ENCODE peak calls at places on chromosomes 2 and 18, in seven cellular contexts. One of them, this sample, is unnamed.

GRCh38 chr2:164842624-164842966 is 972 bp upstream of the COBLL1 start:
- DNase-seq in frontal cortex: no peak
- DNase-seq in NCI-H1694 treated with DMSO at 0.1 percent for 48 hours: no peak
- DNase-seq in HTR-8/SVneo: no peak
- DNase-seq in activated T-cell treated with anti-CD3 and anti-CD28 coated beads for 1 hour: no peak
- DNase-seq in C1 segment of cervical spinal cord: no peak
- DNase-seq in A549: no peak
- DNase-seq in this sample: no peak

GRCh38 chr18:50631831-50632285 is 72.0 kb downstream of the MAPK4 start:
- DNase-seq in frontal cortex: no peak
- DNase-seq in NCI-H1694 treated with DMSO at 0.1 percent for 48 hours: no peak
- DNase-seq in A549: no peak
- DNase-seq in C1 segment of cervical spinal cord: no peak
- DNase-seq in HTR-8/SVneo: no peak
- DNase-seq in activated T-cell treated with anti-CD3 and anti-CD28 coated beads for 1 hour: no peak
- DNase-seq in this sample: no peak

GRCh38 chr2:9885036-9885684 is 41.9 kb downstream of the TAF1B start:
- DNase-seq in activated T-cell treated with anti-CD3 and anti-CD28 coated beads for 1 hour: no peak
- DNase-seq in A549: no peak
- DNase-seq in NCI-H1694 treated with DMSO at 0.1 percent for 48 hours: no peak
- DNase-seq in frontal cortex: no peak
- DNase-seq in C1 segment of cervical spinal cord: no peak
- DNase-seq in HTR-8/SVneo: no peak
- DNase-seq in this sample: no peak

GRCh38 chr2:19046986-19047780 is 311.2 kb downstream of the OSR1 start:
- DNase-seq in NCI-H1694 treated with DMSO at 0.1 percent for 48 hours: no peak
- DNase-seq in frontal cortex: no peak
- DNase-seq in HTR-8/SVneo: no peak
- DNase-seq in A549: no peak
- DNase-seq in activated T-cell treated with anti-CD3 and anti-CD28 coated beads for 1 hour: no peak
- DNase-seq in C1 segment of cervical spinal cord: no peak
- DNase-seq in this sample: no peak

GRCh38 chr18:24019641-24020331 is 5.2 kb downstream of the TTC39C start:
- DNase-seq in activated T-cell treated with anti-CD3 and anti-CD28 coated beads for 1 hour: no peak
- DNase-seq in C1 segment of cervical spinal cord: no peak
- DNase-seq in A549: no peak
- DNase-seq in NCI-H1694 treated with DMSO at 0.1 percent for 48 hours: no peak
- DNase-seq in HTR-8/SVneo: no peak
- DNase-seq in frontal cortex: no peak
- DNase-seq in this sample: no peak

GRCh38 chr2:20431772-20432171 is 15.1 kb upstream of the RHOB start:
- DNase-seq in frontal cortex: no peak
- DNase-seq in C1 segment of cervical spinal cord: no peak
- DNase-seq in HTR-8/SVneo: no peak
- DNase-seq in activated T-cell treated with anti-CD3 and anti-CD28 coated beads for 1 hour: no peak
- DNase-seq in NCI-H1694 treated with DMSO at 0.1 percent for 48 hours: no peak
- DNase-seq in A549: no peak
- DNase-seq in this sample: no peak

GRCh38 chr2:117055499-117056375 is 758.8 kb upstream of the DDX18 start:
- DNase-seq in A549: no peak
- DNase-seq in NCI-H1694 treated with DMSO at 0.1 percent for 48 hours: no peak
- DNase-seq in frontal cortex: no peak
- DNase-seq in C1 segment of cervical spinal cord: no peak
- DNase-seq in activated T-cell treated with anti-CD3 and anti-CD28 coated beads for 1 hour: no peak
- DNase-seq in HTR-8/SVneo: no peak
- DNase-seq in this sample: no peak

GRCh38 chr2:237723613-237724012 is 75.0 kb upstream of the RBM44 start:
- DNase-seq in NCI-H1694 treated with DMSO at 0.1 percent for 48 hours: peak; percentile 50
- DNase-seq in HTR-8/SVneo: no peak
- DNase-seq in frontal cortex: no peak
- DNase-seq in C1 segment of cervical spinal cord: no peak
- DNase-seq in A549: peak; percentile 72
- DNase-seq in activated T-cell treated with anti-CD3 and anti-CD28 coated beads for 1 hour: no peak
- DNase-seq in this sample: peak; percentile 92

GRCh38 chr2:66853585-66853984 is 418.7 kb downstream of the MEIS1 start:
- DNase-seq in HTR-8/SVneo: no peak
- DNase-seq in A549: no peak
- DNase-seq in C1 segment of cervical spinal cord: no peak
- DNase-seq in frontal cortex: no peak
- DNase-seq in activated T-cell treated with anti-CD3 and anti-CD28 coated beads for 1 hour: no peak
- DNase-seq in NCI-H1694 treated with DMSO at 0.1 percent for 48 hours: no peak
- DNase-seq in this sample: no peak

GRCh38 chr2:201199847-201200246 is 16.9 kb downstream of the CASP10 start:
- DNase-seq in activated T-cell treated with anti-CD3 and anti-CD28 coated beads for 1 hour: no peak
- DNase-seq in NCI-H1694 treated with DMSO at 0.1 percent for 48 hours: no peak
- DNase-seq in A549: no peak
- DNase-seq in frontal cortex: no peak
- DNase-seq in C1 segment of cervical spinal cord: no peak
- DNase-seq in HTR-8/SVneo: no peak
- DNase-seq in this sample: no peak

GRCh38 chr18:45122510-45122909 is 441.8 kb downstream of the SETBP1 start:
- DNase-seq in A549: no peak
- DNase-seq in HTR-8/SVneo: no peak
- DNase-seq in C1 segment of cervical spinal cord: no peak
- DNase-seq in NCI-H1694 treated with DMSO at 0.1 percent for 48 hours: no peak
- DNase-seq in frontal cortex: no peak
- DNase-seq in activated T-cell treated with anti-CD3 and anti-CD28 coated beads for 1 hour: no peak
- DNase-seq in this sample: no peak

GRCh38 chr2:173884403-173884802 is 80.8 kb downstream of the SP3 start:
- DNase-seq in NCI-H1694 treated with DMSO at 0.1 percent for 48 hours: no peak
- DNase-seq in frontal cortex: no peak
- DNase-seq in HTR-8/SVneo: peak; percentile 41
- DNase-seq in activated T-cell treated with anti-CD3 and anti-CD28 coated beads for 1 hour: peak; percentile 10
- DNase-seq in A549: peak; percentile 46
- DNase-seq in C1 segment of cervical spinal cord: no peak
- DNase-seq in this sample: peak; percentile 27

GRCh38 chr2:7752291-7752690 is 835.1 kb downstream of the RNF144A start:
- DNase-seq in frontal cortex: no peak
- DNase-seq in C1 segment of cervical spinal cord: no peak
- DNase-seq in NCI-H1694 treated with DMSO at 0.1 percent for 48 hours: no peak
- DNase-seq in HTR-8/SVneo: no peak
- DNase-seq in A549: no peak
- DNase-seq in activated T-cell treated with anti-CD3 and anti-CD28 coated beads for 1 hour: no peak
- DNase-seq in this sample: no peak

GRCh38 chr2:15983496-15983895 is 43.1 kb downstream of the MYCN start:
- DNase-seq in A549: no peak
- DNase-seq in HTR-8/SVneo: no peak
- DNase-seq in frontal cortex: no peak
- DNase-seq in activated T-cell treated with anti-CD3 and anti-CD28 coated beads for 1 hour: no peak
- DNase-seq in NCI-H1694 treated with DMSO at 0.1 percent for 48 hours: no peak
- DNase-seq in C1 segment of cervical spinal cord: peak; percentile 11
- DNase-seq in this sample: no peak

GRCh38 chr2:30675758-30676157 is 131.5 kb downstream of the CAPN13 start:
- DNase-seq in C1 segment of cervical spinal cord: no peak
- DNase-seq in A549: no peak
- DNase-seq in activated T-cell treated with anti-CD3 and anti-CD28 coated beads for 1 hour: no peak
- DNase-seq in frontal cortex: no peak
- DNase-seq in HTR-8/SVneo: no peak
- DNase-seq in NCI-H1694 treated with DMSO at 0.1 percent for 48 hours: no peak
- DNase-seq in this sample: no peak

GRCh38 chr2:239177908-239178307 is 222.9 kb downstream of the HDAC4 start:
- DNase-seq in HTR-8/SVneo: no peak
- DNase-seq in activated T-cell treated with anti-CD3 and anti-CD28 coated beads for 1 hour: no peak
- DNase-seq in C1 segment of cervical spinal cord: no peak
- DNase-seq in A549: no peak
- DNase-seq in frontal cortex: no peak
- DNase-seq in NCI-H1694 treated with DMSO at 0.1 percent for 48 hours: no peak
- DNase-seq in this sample: no peak

GRCh38 chr2:3637692-3638455 is 20.1 kb upstream of the ALLC start:
- DNase-seq in HTR-8/SVneo: no peak
- DNase-seq in A549: no peak
- DNase-seq in frontal cortex: no peak
- DNase-seq in activated T-cell treated with anti-CD3 and anti-CD28 coated beads for 1 hour: no peak
- DNase-seq in C1 segment of cervical spinal cord: no peak
- DNase-seq in NCI-H1694 treated with DMSO at 0.1 percent for 48 hours: no peak
- DNase-seq in this sample: no peak

GRCh38 chr2:127865926-127866325 is 8.0 kb upstream of the POLR2D start:
- DNase-seq in C1 segment of cervical spinal cord: no peak
- DNase-seq in activated T-cell treated with anti-CD3 and anti-CD28 coated beads for 1 hour: no peak
- DNase-seq in A549: no peak
- DNase-seq in frontal cortex: no peak
- DNase-seq in NCI-H1694 treated with DMSO at 0.1 percent for 48 hours: no peak
- DNase-seq in HTR-8/SVneo: no peak
- DNase-seq in this sample: no peak

GRCh38 chr2:46947841-46948240 is 32.2 kb upstream of the MCFD2 start:
- DNase-seq in A549: no peak
- DNase-seq in NCI-H1694 treated with DMSO at 0.1 percent for 48 hours: no peak
- DNase-seq in HTR-8/SVneo: no peak
- DNase-seq in C1 segment of cervical spinal cord: no peak
- DNase-seq in activated T-cell treated with anti-CD3 and anti-CD28 coated beads for 1 hour: no peak
- DNase-seq in frontal cortex: no peak
- DNase-seq in this sample: no peak

GRCh38 chr2:35462226-35462983 is 893.2 kb upstream of the CRIM1 start:
- DNase-seq in activated T-cell treated with anti-CD3 and anti-CD28 coated beads for 1 hour: no peak
- DNase-seq in NCI-H1694 treated with DMSO at 0.1 percent for 48 hours: no peak
- DNase-seq in C1 segment of cervical spinal cord: no peak
- DNase-seq in A549: no peak
- DNase-seq in HTR-8/SVneo: peak; percentile 27
- DNase-seq in frontal cortex: no peak
- DNase-seq in this sample: no peak

GRCh38 chr2:240438810-240439697 is 3.6 kb downstream of the GPC1 start:
- DNase-seq in frontal cortex: no peak
- DNase-seq in A549: no peak
- DNase-seq in NCI-H1694 treated with DMSO at 0.1 percent for 48 hours: no peak
- DNase-seq in HTR-8/SVneo: no peak
- DNase-seq in activated T-cell treated with anti-CD3 and anti-CD28 coated beads for 1 hour: no peak
- DNase-seq in C1 segment of cervical spinal cord: no peak
- DNase-seq in this sample: no peak